ENCODE peak calls at places on chromosomes 11 and 22, in eight cellular contexts. One of them, this sample, is unnamed. For H3K4me1 and H3K36me3, the result is how much of the 10 kb centered on the place peaks cover.

GRCh38 chr22:19287889-19288288 is 3.6 kb downstream of the CLTCL1 start:
- DNase-seq in tibial nerve: no peak
- DNase-seq in OCI-LY7: no peak
- DNase-seq in neural progenitor cell: no peak
- DNase-seq in heart right ventricle: no peak
- DNase-seq in adrenal gland: no peak
- DNase-seq in upper lobe of right lung: no peak
- DNase-seq in uterus: no peak
- DNase-seq in this sample: no peak

GRCh38 chr11:19091366-19091765 is 25.6 kb upstream of the ZDHHC13 start:
- DNase-seq in upper lobe of right lung: no peak
- DNase-seq in tibial nerve: no peak
- DNase-seq in uterus: no peak
- DNase-seq in heart right ventricle: no peak
- DNase-seq in adrenal gland: no peak
- DNase-seq in neural progenitor cell: no peak
- DNase-seq in OCI-LY7: no peak
- DNase-seq in this sample: no peak

GRCh38 chr11:74696932-74697687 is 34.1 kb downstream of the CHRDL2 start:
- DNase-seq in upper lobe of right lung: peak
- DNase-seq in uterus: peak
- DNase-seq in neural progenitor cell: peak
- DNase-seq in heart right ventricle: peak
- DNase-seq in OCI-LY7: no peak
- DNase-seq in adrenal gland: peak
- DNase-seq in tibial nerve: peak
- DNase-seq in this sample: peak

GRCh38 chr22:45504703-45505341 is 2.1 kb downstream of the FBLN1 start:
- DNase-seq in upper lobe of right lung: no peak
- DNase-seq in tibial nerve: no peak
- DNase-seq in neural progenitor cell: peak
- DNase-seq in uterus: no peak
- DNase-seq in heart right ventricle: peak
- DNase-seq in adrenal gland: peak
- DNase-seq in OCI-LY7: no peak
- DNase-seq in this sample: peak

GRCh38 chr22:42892571-42893316 is 35.7 kb upstream of the ARFGAP3 start:
- DNase-seq in adrenal gland: no peak
- DNase-seq in heart right ventricle: no peak
- DNase-seq in neural progenitor cell: no peak
- DNase-seq in uterus: no peak
- DNase-seq in upper lobe of right lung: no peak
- DNase-seq in tibial nerve: no peak
- DNase-seq in OCI-LY7: no peak
- DNase-seq in this sample: no peak

GRCh38 chr11:96960926-96961325 is 571.1 kb downstream of the JRKL start:
- DNase-seq in uterus: no peak
- DNase-seq in OCI-LY7: no peak
- DNase-seq in adrenal gland: no peak
- DNase-seq in tibial nerve: no peak
- DNase-seq in neural progenitor cell: no peak
- DNase-seq in upper lobe of right lung: no peak
- DNase-seq in heart right ventricle: no peak
- DNase-seq in this sample: no peak

GRCh38 chr11:27339940-27340339 is 23.1 kb downstream of the CCDC34 start:
- DNase-seq in heart right ventricle: no peak
- DNase-seq in uterus: no peak
- DNase-seq in neural progenitor cell: no peak
- DNase-seq in upper lobe of right lung: no peak
- DNase-seq in tibial nerve: no peak
- DNase-seq in OCI-LY7: no peak
- DNase-seq in adrenal gland: no peak
- DNase-seq in this sample: no peak

GRCh38 chr11:2777871-2778629 is 78.3 kb upstream of the KCNQ1OT1 start:
- DNase-seq in neural progenitor cell: no peak
- DNase-seq in heart right ventricle: no peak
- DNase-seq in adrenal gland: peak
- DNase-seq in tibial nerve: peak
- DNase-seq in upper lobe of right lung: peak
- DNase-seq in OCI-LY7: no peak
- DNase-seq in uterus: peak
- DNase-seq in this sample: peak

GRCh38 chr11:122723576-122723975 is 68.1 kb downstream of the UBASH3B start:
- DNase-seq in neural progenitor cell: no peak
- DNase-seq in tibial nerve: no peak
- DNase-seq in OCI-LY7: no peak
- DNase-seq in heart right ventricle: no peak
- DNase-seq in upper lobe of right lung: no peak
- DNase-seq in adrenal gland: no peak
- DNase-seq in uterus: no peak
- DNase-seq in this sample: no peak

GRCh38 chr11:112408551-112408950 is 147.9 kb upstream of the PLET1 start:
- DNase-seq in OCI-LY7: no peak
- DNase-seq in heart right ventricle: no peak
- DNase-seq in uterus: no peak
- DNase-seq in tibial nerve: no peak
- DNase-seq in neural progenitor cell: no peak
- DNase-seq in upper lobe of right lung: no peak
- DNase-seq in adrenal gland: no peak
- DNase-seq in this sample: no peak

GRCh38 chr22:38943181-38943580 is 14.2 kb upstream of the APOBEC3A start:
- DNase-seq in neural progenitor cell: peak
- DNase-seq in OCI-LY7: no peak
- DNase-seq in adrenal gland: no peak
- DNase-seq in upper lobe of right lung: peak
- DNase-seq in uterus: no peak
- DNase-seq in heart right ventricle: no peak
- DNase-seq in tibial nerve: no peak
- DNase-seq in this sample: no peak

GRCh38 chr11:1202776-1203504 is 19.9 kb upstream of the MUC5B start:
- DNase-seq in heart right ventricle: peak
- DNase-seq in uterus: peak
- DNase-seq in adrenal gland: peak
- DNase-seq in tibial nerve: peak
- DNase-seq in neural progenitor cell: peak
- DNase-seq in OCI-LY7: peak
- DNase-seq in upper lobe of right lung: peak
- DNase-seq in this sample: peak

GRCh38 chr11:72641900-72642814 is 32.1 kb downstream of the PDE2A start:
- DNase-seq in neural progenitor cell: peak
- DNase-seq in uterus: peak
- DNase-seq in heart right ventricle: peak
- DNase-seq in upper lobe of right lung: peak
- DNase-seq in tibial nerve: no peak
- DNase-seq in adrenal gland: peak
- DNase-seq in OCI-LY7: no peak
- DNase-seq in this sample: peak

GRCh38 chr11:35619754-35620640 is 1.7 kb downstream of the FJX1 start:
- DNase-seq in OCI-LY7: no peak
- DNase-seq in tibial nerve: no peak
- DNase-seq in heart right ventricle: peak
- DNase-seq in adrenal gland: peak
- DNase-seq in neural progenitor cell: peak
- DNase-seq in uterus: no peak
- DNase-seq in upper lobe of right lung: no peak
- DNase-seq in this sample: no peak

GRCh38 chr11:130451261-130452019 is 3.0 kb downstream of the ADAMTS15 start:
- DNase-seq in upper lobe of right lung: no peak
- DNase-seq in uterus: no peak
- DNase-seq in neural progenitor cell: no peak
- DNase-seq in adrenal gland: no peak
- DNase-seq in heart right ventricle: peak
- DNase-seq in OCI-LY7: no peak
- DNase-seq in tibial nerve: peak
- DNase-seq in this sample: no peak

GRCh38 chr22:43858156-43858895 is 4.0 kb downstream of the SULT4A1 start:
- DNase-seq in neural progenitor cell: no peak
- DNase-seq in OCI-LY7: no peak
- DNase-seq in adrenal gland: no peak
- DNase-seq in uterus: no peak
- DNase-seq in upper lobe of right lung: no peak
- DNase-seq in heart right ventricle: no peak
- DNase-seq in tibial nerve: no peak
- DNase-seq in this sample: no peak

GRCh38 chr22:25777870-25778269 is 35.9 kb downstream of the MYO18B start:
- DNase-seq in heart right ventricle: no peak
- DNase-seq in uterus: no peak
- DNase-seq in OCI-LY7: peak
- DNase-seq in adrenal gland: no peak
- DNase-seq in upper lobe of right lung: no peak
- DNase-seq in neural progenitor cell: peak
- DNase-seq in tibial nerve: no peak
- DNase-seq in this sample: no peak

GRCh38 chr11:59145534-59145933 is 2.9 kb downstream of the FAM111A start:
- DNase-seq in heart right ventricle: no peak
- DNase-seq in neural progenitor cell: no peak
- DNase-seq in uterus: no peak
- DNase-seq in upper lobe of right lung: no peak
- DNase-seq in adrenal gland: no peak
- DNase-seq in tibial nerve: no peak
- DNase-seq in OCI-LY7: no peak
- DNase-seq in this sample: no peak

GRCh38 chr11:110972640-110973039 is 260.4 kb upstream of the ARHGAP20 start:
- DNase-seq in heart right ventricle: no peak
- DNase-seq in adrenal gland: peak
- DNase-seq in uterus: no peak
- DNase-seq in neural progenitor cell: no peak
- DNase-seq in upper lobe of right lung: no peak
- DNase-seq in OCI-LY7: no peak
- DNase-seq in tibial nerve: no peak
- DNase-seq in this sample: no peak

GRCh38 chr11:62120001-62120400 is 3.8 kb upstream of the INCENP start:
- DNase-seq in upper lobe of right lung: peak
- DNase-seq in uterus: no peak
- DNase-seq in neural progenitor cell: no peak
- DNase-seq in adrenal gland: no peak
- DNase-seq in OCI-LY7: no peak
- DNase-seq in tibial nerve: no peak
- DNase-seq in heart right ventricle: no peak
- DNase-seq in this sample: peak
- H3K27ac ChIP-seq in upper lobe of right lung: peak
- H3K27ac ChIP-seq in uterus: no peak
- H3K27ac ChIP-seq in neural progenitor cell: no peak
- H3K27ac ChIP-seq in adrenal gland: no peak
- H3K27ac ChIP-seq in OCI-LY7: no peak
- H3K27ac ChIP-seq in tibial nerve: no peak
- H3K27ac ChIP-seq in heart right ventricle: no peak
- H3K27ac ChIP-seq in this sample: no peak

DNA sequence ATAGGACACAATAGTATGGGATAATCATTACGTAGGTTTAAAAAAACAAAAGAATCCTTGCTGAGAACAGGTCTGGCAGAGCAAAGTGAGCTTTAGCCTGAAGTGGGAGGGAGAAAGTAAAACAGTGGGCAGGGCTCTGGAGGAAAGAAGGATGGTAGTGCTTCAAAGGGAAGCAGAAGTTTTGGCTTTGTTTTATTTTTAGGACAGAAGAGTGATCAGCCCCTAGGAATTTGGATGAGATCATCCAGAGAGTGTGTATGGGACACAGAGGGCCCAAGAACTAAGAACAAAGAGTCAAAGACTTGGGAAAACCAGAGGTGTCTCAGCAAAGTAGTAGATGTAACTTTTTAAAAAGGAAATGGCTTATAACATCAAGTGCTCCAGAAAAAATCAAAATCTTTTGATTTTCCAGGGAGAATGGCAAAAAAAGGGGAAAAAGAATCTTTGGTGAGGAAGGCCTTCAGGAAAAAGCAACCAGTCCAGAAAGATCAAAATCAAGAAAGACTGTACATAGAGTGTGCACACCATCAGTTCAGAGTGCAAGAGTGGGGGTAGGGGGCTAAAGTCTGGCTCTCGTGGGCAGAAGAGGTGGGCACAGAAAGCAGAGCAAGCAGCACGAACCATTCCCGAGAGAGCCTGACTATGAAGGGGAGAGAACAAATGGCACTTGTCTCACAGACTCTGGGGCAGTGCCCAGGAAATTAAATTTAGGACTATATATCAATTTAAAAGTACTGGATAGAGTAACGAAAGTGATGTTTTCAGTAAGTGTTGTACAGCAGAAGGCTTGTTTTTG is 30.1 kb downstream of the MAPK1 start:
- DNase-seq in adrenal gland: peak
- DNase-seq in uterus: peak
- DNase-seq in OCI-LY7: no peak
- DNase-seq in tibial nerve: no peak
- DNase-seq in heart right ventricle: no peak
- DNase-seq in upper lobe of right lung: no peak
- DNase-seq in neural progenitor cell: peak
- DNase-seq in this sample: no peak
- H3K4me1 ChIP-seq in adrenal gland: under half
- H3K4me1 ChIP-seq in uterus: under half
- H3K4me1 ChIP-seq in OCI-LY7: half or more
- H3K4me1 ChIP-seq in tibial nerve: under half
- H3K4me1 ChIP-seq in heart right ventricle: under half
- H3K4me1 ChIP-seq in upper lobe of right lung: under half
- H3K4me1 ChIP-seq in neural progenitor cell: under half
- H3K4me1 ChIP-seq in this sample: under half

GRCh38 chr11:65433657-65434056 is 11.1 kb downstream of the NEAT1 start:
- DNase-seq in adrenal gland: peak
- DNase-seq in neural progenitor cell: no peak
- DNase-seq in uterus: no peak
- DNase-seq in upper lobe of right lung: no peak
- DNase-seq in heart right ventricle: no peak
- DNase-seq in OCI-LY7: no peak
- DNase-seq in tibial nerve: peak
- DNase-seq in this sample: no peak
- H3K36me3 ChIP-seq in adrenal gland: under half
- H3K36me3 ChIP-seq in neural progenitor cell: under half
- H3K36me3 ChIP-seq in uterus: under half
- H3K36me3 ChIP-seq in upper lobe of right lung: half or more
- H3K36me3 ChIP-seq in heart right ventricle: half or more
- H3K36me3 ChIP-seq in OCI-LY7: under half
- H3K36me3 ChIP-seq in tibial nerve: under half
- H3K36me3 ChIP-seq in this sample: under half

GRCh38 chr22:46654426-46654825 is 34.2 kb downstream of the GRAMD4 start:
- DNase-seq in heart right ventricle: no peak
- DNase-seq in upper lobe of right lung: no peak
- DNase-seq in adrenal gland: no peak
- DNase-seq in OCI-LY7: no peak
- DNase-seq in tibial nerve: no peak
- DNase-seq in uterus: no peak
- DNase-seq in neural progenitor cell: no peak
- DNase-seq in this sample: no peak

GRCh38 chr22:46654927-46655595 is 34.9 kb downstream of the GRAMD4 start:
- DNase-seq in OCI-LY7: no peak
- DNase-seq in tibial nerve: no peak
- DNase-seq in uterus: no peak
- DNase-seq in neural progenitor cell: no peak
- DNase-seq in heart right ventricle: no peak
- DNase-seq in adrenal gland: no peak
- DNase-seq in upper lobe of right lung: no peak
- DNase-seq in this sample: no peak

GRCh38 chr22:46652930-46653331 is 32.7 kb downstream of the GRAMD4 start:
- DNase-seq in uterus: no peak
- DNase-seq in upper lobe of right lung: no peak
- DNase-seq in OCI-LY7: no peak
- DNase-seq in neural progenitor cell: no peak
- DNase-seq in adrenal gland: peak
- DNase-seq in tibial nerve: no peak
- DNase-seq in heart right ventricle: no peak
- DNase-seq in this sample: no peak

GRCh38 chr22:46652081-46652929 is 32.1 kb downstream of the GRAMD4 start:
- DNase-seq in adrenal gland: peak
- DNase-seq in tibial nerve: no peak
- DNase-seq in OCI-LY7: no peak
- DNase-seq in neural progenitor cell: no peak
- DNase-seq in upper lobe of right lung: no peak
- DNase-seq in uterus: no peak
- DNase-seq in heart right ventricle: peak
- DNase-seq in this sample: no peak

GRCh38 chr22:46653596-46653995 is 33.4 kb downstream of the GRAMD4 start:
- DNase-seq in OCI-LY7: no peak
- DNase-seq in adrenal gland: no peak
- DNase-seq in heart right ventricle: no peak
- DNase-seq in neural progenitor cell: no peak
- DNase-seq in uterus: no peak
- DNase-seq in upper lobe of right lung: no peak
- DNase-seq in tibial nerve: no peak
- DNase-seq in this sample: no peak
- H3K27ac ChIP-seq in OCI-LY7: no peak
- H3K27ac ChIP-seq in adrenal gland: no peak
- H3K27ac ChIP-seq in heart right ventricle: peak
- H3K27ac ChIP-seq in neural progenitor cell: no peak
- H3K27ac ChIP-seq in uterus: no peak
- H3K27ac ChIP-seq in upper lobe of right lung: no peak
- H3K27ac ChIP-seq in tibial nerve: no peak
- H3K27ac ChIP-seq in this sample: no peak

This sample was measured in aorta.